ENCODE peak calls at places on chromosomes 4 and X, in five cellular contexts. L is left cardiac atrium, D is RWPE1, X is MM.1S, K is lung. F is an unnamed sample.

GRCh38 chr4:8676676-8677075 is 84.1 kb downstream of the CPZ start:
- DNase-seq in X (no peak), D (no peak), K (no peak), L (no peak), F (no peak)

GRCh38 chr4:78778530-78778929 is 2.4 kb downstream of the BMP2K start:
- DNase-seq in D (no peak), X (no peak), L (no peak), K (no peak), F (no peak)

GRCh38 chrX:57586360-57586759 is 5.5 kb upstream of the ZXDB start:
- DNase-seq in D (no peak), K (no peak), L (no peak), X (no peak), F (no peak)

GRCh38 chr4:83780334-83780733 is 244.4 kb downstream of the GPAT3 start:
- DNase-seq in L (no peak), X (no peak), D (peak; percentile 41), K (no peak), F (no peak)

GRCh38 chr4:106607566-106607965 is 239.0 kb upstream of the GIMD1 start:
- DNase-seq in X (no peak), L (no peak), D (no peak), K (no peak), F (no peak)

GRCh38 chrX:70172226-70172625 is 5.1 kb upstream of the DGAT2L6 start:
- DNase-seq in D (no peak), L (no peak), X (no peak), K (no peak), F (no peak)

GRCh38 chr4:128524311-128524710 is 236.7 kb upstream of the PGRMC2 start:
- DNase-seq in K (peak; percentile 55), L (peak; percentile 77), X (no peak), D (peak; percentile 74), F (peak; percentile 43)

GRCh38 chrX:39144323-39144722 is 343.1 kb downstream of the MID1IP1 start:
- DNase-seq in K (no peak), L (no peak), X (no peak), D (no peak), F (no peak)

GRCh38 chr4:74056858-74057562 is 18.5 kb upstream of the CXCL3 start:
- DNase-seq in X (no peak), L (no peak), D (peak; percentile 68), K (no peak), F (peak; percentile 17)

GRCh38 chr4:535924-536281 is 36.9 kb downstream of the PIGG start:
- DNase-seq in D (no peak), L (no peak), K (no peak), X (no peak), F (no peak)

F was measured in HTR-8/SVneo.